ENCODE peak calls at places on chromosomes 3 and 15, in six cellular contexts. W is tibial nerve, A is NCI-H2081, Y is NCI-H1092 treated with DMSO at 0.1 percent for 48 hours, L is ovary, E is brain microvascular endothelial cell. J is an unnamed sample.

GRCh38 chr3:122458992-122459391 is 43.1 kb upstream of the WDR5B start:
- DNase-seq in W (no peak), A (no peak), Y (peak), L (no peak), E (no peak), J (peak)

GRCh38 chr3:196222876-196223595 is 6.7 kb downstream of the SLC51A start:
- DNase-seq in W (no peak), A (no peak), Y (peak), L (no peak), E (no peak), J (no peak)

GRCh38 chr3:71064976-71065763 is 518.4 kb downstream of the FOXP1 start:
- DNase-seq in W (no peak), A (no peak), Y (peak), L (peak), E (peak), J (no peak)

GRCh38 chr3:157611176-157611575 is 108.0 kb upstream of the VEPH1 start:
- DNase-seq in W (no peak), A (no peak), Y (no peak), L (no peak), E (no peak), J (no peak)

GRCh38 chr15:72271895-72272212 is 500 bp downstream of the PARP6 start:
- DNase-seq in W (no peak), A (peak), Y (no peak), L (no peak), E (peak), J (no peak)

GRCh38 chr3:178088930-178089329 is 447.3 kb upstream of the KCNMB2 start:
- DNase-seq in W (no peak), A (peak), Y (peak), L (no peak), E (no peak), J (peak)

GRCh38 chr3:156787926-156788663 is 38.1 kb upstream of the LEKR1 start:
- DNase-seq in W (no peak), A (no peak), Y (no peak), L (no peak), E (peak), J (no peak)

GRCh38 chr3:179224584-179224983 is 26.3 kb downstream of the KCNMB3 start:
- DNase-seq in W (no peak), A (no peak), Y (no peak), L (no peak), E (no peak), J (no peak)

GRCh38 chr3:124298951-124299350 is 307.0 kb upstream of the ROPN1 start:
- DNase-seq in W (no peak), A (no peak), Y (no peak), L (no peak), E (no peak), J (no peak)

GRCh38 chr3:30233924-30234666 is 372.3 kb upstream of the TGFBR2 start:
- DNase-seq in W (no peak), A (no peak), Y (no peak), L (no peak), E (no peak), J (no peak)

GRCh38 chr15:29461877-29462276 is 192.3 kb upstream of the NSMCE3 start:
- DNase-seq in W (no peak), A (no peak), Y (no peak), L (no peak), E (no peak), J (no peak)

GRCh38 chr15:62417444-62417843 is 252.4 kb upstream of the C2CD4B start:
- DNase-seq in W (no peak), A (no peak), Y (no peak), L (no peak), E (peak), J (no peak)

GRCh38 chr15:42069025-42069424 is 25.3 kb downstream of the PLA2G4D start:
- DNase-seq in W (no peak), A (no peak), Y (no peak), L (no peak), E (no peak), J (no peak)